ENCODE peak calls at places on chromosomes 1 and 21, in six cellular contexts. One of them, this sample, is unnamed.

GRCh38 chr1:233459968-233460367 is 132.4 kb downstream of the MAP3K21 start:
- DNase-seq in osteocyte: no peak
- DNase-seq in trophoblast cell: no peak
- DNase-seq in epithelial cell of esophagus: no peak
- DNase-seq in tibial nerve: no peak
- DNase-seq in GM23248: no peak
- DNase-seq in this sample: no peak

GRCh38 chr1:233281711-233282581 is 13.6 kb downstream of the PCNX2 start:
- DNase-seq in epithelial cell of esophagus: no peak
- DNase-seq in osteocyte: no peak
- DNase-seq in trophoblast cell: no peak
- DNase-seq in tibial nerve: no peak
- DNase-seq in GM23248: peak
- DNase-seq in this sample: no peak

GRCh38 chr1:9108056-9108665 is 20.7 kb downstream of the GPR157 start:
- DNase-seq in epithelial cell of esophagus: no peak
- DNase-seq in osteocyte: no peak
- DNase-seq in tibial nerve: no peak
- DNase-seq in GM23248: no peak
- DNase-seq in trophoblast cell: no peak
- DNase-seq in this sample: no peak

GRCh38 chr1:246860401-246860800 is 71.3 kb downstream of the AHCTF1 start:
- DNase-seq in tibial nerve: no peak
- DNase-seq in GM23248: no peak
- DNase-seq in osteocyte: no peak
- DNase-seq in trophoblast cell: no peak
- DNase-seq in epithelial cell of esophagus: peak
- DNase-seq in this sample: no peak

GRCh38 chr1:157920748-157921147 is 72.7 kb upstream of the KIRREL1 start:
- DNase-seq in osteocyte: no peak
- DNase-seq in trophoblast cell: no peak
- DNase-seq in epithelial cell of esophagus: no peak
- DNase-seq in tibial nerve: no peak
- DNase-seq in GM23248: no peak
- DNase-seq in this sample: no peak

GRCh38 chr1:156510709-156511108 is 10.1 kb upstream of the MEF2D start:
- DNase-seq in GM23248: peak
- DNase-seq in trophoblast cell: no peak
- DNase-seq in tibial nerve: peak
- DNase-seq in osteocyte: no peak
- DNase-seq in epithelial cell of esophagus: peak
- DNase-seq in this sample: peak

GRCh38 chr21:36344931-36345330 is 24.9 kb downstream of the MORC3 start:
- DNase-seq in epithelial cell of esophagus: no peak
- DNase-seq in GM23248: no peak
- DNase-seq in osteocyte: no peak
- DNase-seq in tibial nerve: no peak
- DNase-seq in trophoblast cell: no peak
- DNase-seq in this sample: no peak

GRCh38 chr21:16241500-16241963 is 511.8 kb downstream of the USP25 start:
- DNase-seq in epithelial cell of esophagus: no peak
- DNase-seq in tibial nerve: no peak
- DNase-seq in trophoblast cell: no peak
- DNase-seq in osteocyte: no peak
- DNase-seq in GM23248: no peak
- DNase-seq in this sample: no peak

GRCh38 chr1:192592493-192592892 is 16.9 kb downstream of the RGS1 start:
- DNase-seq in tibial nerve: no peak
- DNase-seq in trophoblast cell: no peak
- DNase-seq in epithelial cell of esophagus: no peak
- DNase-seq in GM23248: no peak
- DNase-seq in osteocyte: no peak
- DNase-seq in this sample: no peak

GRCh38 chr1:175338447-175339135 is 146.0 kb upstream of the KIAA0040 start:
- DNase-seq in tibial nerve: no peak
- DNase-seq in trophoblast cell: peak
- DNase-seq in GM23248: peak
- DNase-seq in epithelial cell of esophagus: peak
- DNase-seq in osteocyte: no peak
- DNase-seq in this sample: no peak